ENCODE peak calls at places on chromosomes 11 and 22, in five cellular contexts. R, A, K, M and O are unnamed samples.

GRCh38 chr11:62505112-62505783 is 41.4 kb downstream of the AHNAK start:
- DNase-seq in A (no peak), K (no peak), M (no peak), R (no peak), O (no peak)

GRCh38 chr11:67468056-67468455 is 995 bp downstream of the TMEM134 start:
- DNase-seq in R (no peak), K (no peak), A (no peak), M (peak), O (peak)

GRCh38 chr11:37504066-37504611 is 906.1 kb upstream of the RAG2 start:
- DNase-seq in K (peak), M (no peak), A (no peak), R (no peak), O (peak)

GRCh38 chr11:133945087-133945974 is 11.4 kb downstream of the IGSF9B start:
- DNase-seq in K (no peak), A (no peak), R (no peak), M (no peak), O (peak)

GRCh38 chr11:27158763-27159679 is 118.4 kb downstream of the BBOX1 start:
- DNase-seq in M (no peak), A (peak), K (peak), R (no peak), O (peak)

GRCh38 chr22:48089601-48090331 is 1327.3 kb downstream of the TBC1D22A start:
- DNase-seq in K (no peak), A (peak), M (no peak), R (no peak), O (no peak)

GRCh38 chr11:63564056-63564784 is 1.0 kb upstream of the PLAAT2 start:
- DNase-seq in M (peak), A (no peak), K (peak), R (no peak), O (peak)

GRCh38 chr11:29256580-29256979 is 760.2 kb downstream of the KCNA4 start:
- DNase-seq in M (no peak), A (no peak), K (no peak), R (no peak), O (no peak)

GRCh38 chr22:41576877-41577276 is 12.8 kb downstream of the PMM1 start:
- DNase-seq in K (peak), M (no peak), A (no peak), R (no peak), O (peak)

GRCh38 chr11:35121326-35121865 is 17.6 kb upstream of the CD44 start:
- DNase-seq in K (no peak), M (no peak), R (no peak), A (no peak), O (no peak)

GRCh38 chr22:33921576-33922181 is 1.4 kb upstream of the LARGE1 start:
- DNase-seq in K (peak), M (peak), R (no peak), A (peak), O (peak)

GRCh38 chr11:60124802-60125432 is 36.5 kb downstream of the MS4A2 start:
- DNase-seq in M (no peak), K (no peak), R (no peak), A (no peak), O (no peak)

GRCh38 chr22:41562461-41562860 is 1.7 kb downstream of the CSDC2 start:
- DNase-seq in K (no peak), R (no peak), A (no peak), M (no peak), O (no peak)

GRCh38 chr11:72679869-72680268 is 5.6 kb upstream of the PDE2A start:
- DNase-seq in R (no peak), K (no peak), A (no peak), M (no peak), O (no peak)

GRCh38 chr11:2999464-2999998 is 7.4 kb upstream of the NAP1L4 start:
- DNase-seq in A (no peak), M (no peak), R (no peak), K (no peak), O (no peak)

GRCh38 chr11:67675058-67675747 is 780 bp upstream of the ALDH3B2 start:
- DNase-seq in K (no peak), A (no peak), M (no peak), R (no peak), O (no peak)

GRCh38 chr11:94873910-94874575 is 99.3 kb downstream of the CWC15 start:
- DNase-seq in R (no peak), K (no peak), A (no peak), M (no peak), O (no peak)

GRCh38 chr11:121892863-121893262 is 223.2 kb downstream of the BLID start:
- DNase-seq in M (no peak), K (no peak), R (no peak), A (no peak), O (no peak)

GRCh38 chr22:37804886-37805857 is 2.6 kb upstream of the GCAT start:
- DNase-seq in A (peak), R (peak), K (peak), M (peak), O (peak)

GRCh38 chr11:67645521-67646457 is 4.7 kb downstream of the ACY3 start:
- DNase-seq in M (no peak), R (peak), A (no peak), K (peak), O (peak)

GRCh38 chr11:102800774-102801173 is 2.8 kb upstream of the MMP1 start:
- DNase-seq in K (no peak), M (no peak), R (no peak), A (no peak), O (no peak)
- TF ChIP-seq CTCF in K (no peak), M (no peak), R (no peak), A (no peak), O (no peak)

GRCh38 chr11:550021-550745 is 10.4 kb downstream of the LMNTD2 start:
- DNase-seq in A (no peak), K (no peak), M (no peak), R (no peak), O (no peak)

GRCh38 chr11:551596-551995 is 8.9 kb downstream of the LMNTD2 start:
- DNase-seq in R (no peak), K (no peak), M (no peak), A (no peak), O (no peak)

GRCh38 chr11:551131-551530 is 9.4 kb downstream of the LMNTD2 start:
- DNase-seq in M (no peak), A (no peak), K (no peak), R (no peak), O (no peak)

GRCh38 chr11:550746-551085 is 9.8 kb downstream of the LMNTD2 start:
- DNase-seq in M (no peak), K (no peak), A (no peak), R (no peak), O (no peak)

DNA sequence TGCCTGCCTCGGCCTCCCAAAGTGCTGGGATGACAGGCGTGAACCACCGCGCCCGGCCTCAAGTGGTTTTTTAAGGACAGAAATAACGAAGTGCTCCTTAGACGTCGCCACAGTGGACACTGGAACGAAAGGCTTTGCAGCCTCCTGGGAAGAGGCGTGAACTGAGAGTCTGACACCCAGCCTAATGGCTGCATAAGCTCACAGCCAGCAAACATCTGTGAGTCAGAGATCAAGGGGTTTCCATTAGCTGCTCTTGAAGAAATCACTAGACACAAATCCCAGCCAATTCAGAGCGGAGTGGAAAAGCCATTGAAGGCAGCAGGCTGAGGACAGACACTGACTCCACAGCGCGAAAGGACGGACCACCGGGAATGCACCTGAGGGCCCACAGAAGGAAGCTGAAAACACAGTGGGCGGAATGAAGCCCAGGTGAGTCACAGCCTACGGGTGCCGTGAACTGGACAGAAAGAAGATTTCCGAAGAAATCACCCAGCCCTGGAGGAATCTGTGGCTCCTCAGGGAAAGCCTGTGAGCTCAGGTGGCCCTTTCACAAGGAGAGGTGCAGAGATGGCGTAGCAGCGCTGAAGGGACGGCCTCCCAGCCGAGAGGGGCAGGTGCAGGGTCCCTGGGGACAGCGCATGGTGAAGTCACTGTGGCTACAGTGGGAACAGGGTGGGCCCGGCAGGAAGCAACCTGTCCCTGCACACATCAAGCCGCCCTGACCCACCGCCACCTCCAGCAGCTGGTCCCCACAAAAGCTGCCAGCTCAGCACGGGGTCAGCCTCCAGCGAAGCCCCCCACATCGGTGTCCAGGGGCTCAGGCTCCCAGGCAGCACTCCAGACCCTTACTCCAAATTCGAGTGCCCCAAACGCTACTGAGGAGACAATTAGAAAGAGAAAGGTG is 11.6 kb downstream of the LMNTD2 start:
- DNase-seq in K (no peak), A (no peak), R (no peak), M (no peak), O (no peak)
- TF ChIP-seq CTCF in K (no peak), A (no peak), R (no peak), M (no peak), O (no peak)

GRCh38 chr11:125756050-125756449 is 10.0 kb downstream of the PATE1 start:
- DNase-seq in K (no peak), A (no peak), R (no peak), M (peak), O (no peak)

GRCh38 chr11:125745979-125746378 is at the start of gene PATE1:
- DNase-seq in M (no peak), R (no peak), K (no peak), A (no peak), O (no peak)

DNA sequence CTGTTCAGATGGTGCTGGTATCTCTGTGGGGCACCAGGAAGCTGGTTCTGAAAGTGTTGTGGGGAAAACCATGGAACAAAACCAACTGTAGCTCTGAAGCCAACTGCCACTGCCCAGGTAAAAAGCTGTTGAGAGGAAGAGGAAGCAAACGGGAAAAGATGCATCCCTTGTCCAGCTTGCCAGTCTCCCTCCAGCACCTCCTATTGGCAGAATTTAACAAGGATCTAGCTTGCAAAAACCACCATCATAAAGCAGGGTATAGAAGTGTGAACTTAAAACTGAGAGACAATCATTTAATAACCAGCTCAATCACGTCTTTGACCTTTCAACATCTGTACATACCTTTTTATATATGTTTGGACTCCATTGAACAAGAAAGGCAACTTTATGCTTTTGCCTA is 4.5 kb downstream of the PATE1 start:
- DNase-seq in A (no peak), M (no peak), R (no peak), K (no peak), O (no peak)
- TF ChIP-seq CTCF in A (no peak), M (no peak), R (no peak), K (no peak), O (no peak)

DNA sequence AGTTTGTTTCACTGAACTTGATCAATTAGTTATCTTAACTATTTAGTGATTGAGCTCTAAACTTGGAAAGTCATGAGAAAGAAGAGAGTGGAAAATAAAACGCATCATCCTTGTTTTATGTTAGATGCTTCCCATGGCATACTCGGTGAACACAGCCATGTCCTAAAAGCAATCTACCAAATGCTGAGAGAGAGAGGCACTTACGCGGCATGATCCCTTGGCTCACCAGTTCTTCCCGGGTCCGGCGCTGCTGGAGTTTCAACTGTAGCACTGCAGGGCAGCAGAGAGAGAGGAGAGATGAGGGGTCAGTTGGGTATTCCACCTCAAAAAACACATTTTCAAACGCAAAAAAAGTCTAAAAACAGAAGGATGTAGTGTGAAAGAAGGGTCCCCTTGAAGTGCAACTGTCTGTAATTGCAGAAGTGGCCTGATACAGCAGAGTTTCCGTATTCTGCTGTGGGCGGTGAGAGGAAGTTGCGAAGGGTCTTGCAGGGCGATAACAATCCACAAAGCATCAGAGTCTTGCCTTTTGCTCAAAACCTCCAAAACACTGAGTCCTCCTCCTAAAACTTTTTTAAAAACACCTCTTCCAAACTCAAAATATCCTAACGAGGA is 92.7 kb downstream of the SGSM3 start:
- DNase-seq in K (peak), M (no peak), R (peak), A (no peak), O (peak)
- TF ChIP-seq CTCF in K (no peak), M (no peak), R (no peak), A (no peak), O (no peak)

GRCh38 chr22:22450343-22450839 is 58.2 kb downstream of the ZNF280B start:
- DNase-seq in A (peak), K (peak), R (peak), M (peak), O (no peak)
- TF ChIP-seq CTCF in A (no peak), K (no peak), R (no peak), M (no peak), O (no peak)

GRCh38 chr22:17097701-17098100 is 12.9 kb downstream of the IL17RA start:
- DNase-seq in A (no peak), M (no peak), K (no peak), R (no peak), O (no peak)

GRCh38 chr22:17093081-17093480 is 8.3 kb downstream of the IL17RA start:
- DNase-seq in R (no peak), M (no peak), A (no peak), K (no peak), O (no peak)

GRCh38 chr22:17097062-17097461 is 12.3 kb downstream of the IL17RA start:
- DNase-seq in A (no peak), R (no peak), M (no peak), K (peak), O (no peak)

GRCh38 chr22:17096095-17096494 is 11.3 kb downstream of the IL17RA start:
- DNase-seq in K (no peak), R (no peak), M (no peak), A (no peak), O (no peak)

DNA sequence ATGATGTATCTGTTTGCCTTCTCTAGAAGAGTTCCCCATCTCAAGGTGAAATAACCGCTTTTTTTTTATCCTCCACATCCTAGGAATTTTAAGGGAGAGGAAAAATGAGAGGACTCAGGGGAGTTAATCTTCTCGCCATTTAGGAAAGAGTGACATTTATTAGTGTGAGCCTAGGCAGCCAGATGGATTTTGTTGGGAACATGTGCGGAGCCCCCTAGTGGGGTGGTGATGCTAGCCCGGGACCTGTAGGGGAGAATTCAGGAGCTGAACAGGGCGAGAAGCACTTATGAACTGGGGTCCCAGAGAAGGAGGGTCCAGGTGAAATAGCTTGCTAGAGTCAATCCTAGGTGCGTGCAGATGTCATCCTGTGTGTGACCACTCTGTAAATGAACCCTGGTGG is 10.7 kb downstream of the IL17RA start:
- DNase-seq in M (no peak), A (no peak), K (no peak), R (no peak), O (no peak)
- TF ChIP-seq CTCF in M (no peak), A (peak), K (no peak), R (peak), O (no peak)

DNA sequence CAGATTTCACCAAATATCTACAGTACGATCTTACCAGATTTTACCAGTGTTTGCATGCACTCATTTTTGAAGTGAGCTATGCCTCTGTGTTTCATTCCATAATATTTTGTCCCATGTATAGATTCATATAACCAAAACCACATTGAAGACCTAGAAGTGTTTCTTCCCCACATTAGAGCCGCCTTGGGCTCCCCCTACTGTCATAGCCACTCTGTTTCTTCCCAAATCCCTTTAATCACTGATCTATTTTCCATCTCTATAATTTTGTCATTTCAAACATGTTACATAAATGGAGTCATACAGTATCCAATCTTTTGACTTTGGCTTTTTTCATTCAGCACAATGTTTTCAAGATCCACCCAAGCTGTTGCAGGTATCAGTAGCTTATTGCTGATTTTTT is 12.7 kb downstream of the MRGPRX3 start:
- DNase-seq in K (no peak), M (no peak), A (no peak), R (no peak), O (peak)
- TF ChIP-seq CTCF in K (no peak), M (no peak), A (no peak), R (no peak), O (no peak)

GRCh38 chr11:119295178-119295577 is 21.8 kb downstream of the MCAM start:
- DNase-seq in M (no peak), K (no peak), A (no peak), R (no peak), O (no peak)
- TF ChIP-seq CTCF in M (no peak), K (no peak), A (no peak), R (no peak), O (no peak)